ENCODE peak calls at places on chromosomes 6 and 20, in four cellular contexts. One of them, this sample, is unnamed.

GRCh38 chr6:20876016-20876415 is 341.8 kb downstream of the CDKAL1 start:
- DNase-seq in SHP77: no peak
- DNase-seq in RWPE1: no peak
- DNase-seq in fibroblast of the conjunctiva: peak; percentile 73
- DNase-seq in this sample: no peak

GRCh38 chr6:57283096-57283495 is 34.3 kb upstream of the PRIM2 start:
- DNase-seq in SHP77: no peak
- DNase-seq in RWPE1: peak; percentile 56
- DNase-seq in fibroblast of the conjunctiva: no peak
- DNase-seq in this sample: no peak

GRCh38 chr20:24677626-24678328 is 208.3 kb downstream of the SYNDIG1 start:
- DNase-seq in SHP77: no peak
- DNase-seq in RWPE1: no peak
- DNase-seq in fibroblast of the conjunctiva: no peak
- DNase-seq in this sample: no peak

GRCh38 chr20:62029951-62030350 is 35.7 kb downstream of the TAF4 start:
- DNase-seq in SHP77: no peak
- DNase-seq in RWPE1: no peak
- DNase-seq in fibroblast of the conjunctiva: no peak
- DNase-seq in this sample: no peak

GRCh38 chr6:122347251-122347650 is 52.2 kb upstream of the HSF2 start:
- DNase-seq in SHP77: no peak
- DNase-seq in RWPE1: no peak
- DNase-seq in fibroblast of the conjunctiva: peak; percentile 43
- DNase-seq in this sample: no peak

GRCh38 chr6:90135672-90136071 is 161.0 kb downstream of the BACH2 start:
- DNase-seq in SHP77: no peak
- DNase-seq in RWPE1: peak; percentile 12
- DNase-seq in fibroblast of the conjunctiva: no peak
- DNase-seq in this sample: peak; percentile 31

GRCh38 chr20:30611239-30611984 is 646.1 kb upstream of the DEFB115 start:
- DNase-seq in SHP77: no peak
- DNase-seq in RWPE1: no peak
- DNase-seq in fibroblast of the conjunctiva: no peak
- DNase-seq in this sample: no peak

GRCh38 chr20:36435799-36436541 is 105.3 kb upstream of the MYL9 start:
- DNase-seq in SHP77: peak; percentile 71
- DNase-seq in RWPE1: peak; percentile 95
- DNase-seq in fibroblast of the conjunctiva: peak; percentile 18
- DNase-seq in this sample: no peak

GRCh38 chr6:44304282-44305199 is 8.6 kb downstream of the AARS2 start:
- DNase-seq in SHP77: peak; percentile 16
- DNase-seq in RWPE1: peak; percentile 28
- DNase-seq in fibroblast of the conjunctiva: no peak
- DNase-seq in this sample: peak; percentile 16

GRCh38 chr6:155274106-155274505 is 10.3 kb downstream of the CLDN20 start:
- DNase-seq in SHP77: no peak
- DNase-seq in RWPE1: no peak
- DNase-seq in fibroblast of the conjunctiva: no peak
- DNase-seq in this sample: no peak

GRCh38 chr6:126180585-126180984 is 159.3 kb upstream of the CENPW start:
- DNase-seq in SHP77: no peak
- DNase-seq in RWPE1: peak; percentile 63
- DNase-seq in fibroblast of the conjunctiva: peak; percentile 26
- DNase-seq in this sample: peak; percentile 76

This sample was measured in stromal cell of bone marrow.